ENCODE peak calls at places on chromosomes 4 and X, in nine cellular contexts. D is HCT116, A is suprapubic skin, W is upper lobe of left lung, H is stomach, Z is sigmoid colon, C is spleen, V is GM23338, B is endothelial cell of umbilical vein. J is an unnamed sample.

GRCh38 chr4:4778491-4779003 is 80.9 kb upstream of the MSX1 start:
- DNase-seq in D (no peak), A (no peak), W (no peak), H (no peak), Z (no peak), C (no peak), V (no peak), B (no peak), J (no peak)

GRCh38 chr4:46274717-46275116 is 115.2 kb downstream of the GABRA2 start:
- DNase-seq in D (no peak), A (no peak), W (no peak), H (no peak), Z (no peak), C (no peak), V (peak), B (no peak), J (no peak)

GRCh38 chr4:122099896-122100295 is 52.2 kb upstream of the BLTP1 start:
- DNase-seq in D (no peak), A (no peak), W (no peak), H (no peak), Z (no peak), C (no peak), V (no peak), B (peak), J (no peak)

GRCh38 chr4:79049840-79050520 is 110.7 kb upstream of the PAQR3 start:
- DNase-seq in D (no peak), A (no peak), W (no peak), H (no peak), Z (peak), C (no peak), V (peak), B (no peak), J (no peak)

GRCh38 chr4:153326513-153326912 is 18.0 kb upstream of the MND1 start:
- DNase-seq in D (peak), A (no peak), W (no peak), H (peak), Z (no peak), C (no peak), V (no peak), B (peak), J (no peak)

GRCh38 chr4:184400375-184400870 is 73.9 kb downstream of the IRF2 start:
- DNase-seq in D (no peak), A (no peak), W (no peak), H (no peak), Z (no peak), C (no peak), V (no peak), B (peak), J (no peak)

GRCh38 chrX:13689519-13690211 is 737 bp downstream of the RAB9A start:
- DNase-seq in D (no peak), A (no peak), W (no peak), H (no peak), Z (no peak), C (no peak), V (peak), B (peak), J (no peak)

GRCh38 chr4:52873191-52873590 is 11.1 kb downstream of the RASL11B start:
- DNase-seq in D (peak), A (no peak), W (no peak), H (peak), Z (no peak), C (no peak), V (no peak), B (peak), J (no peak)

GRCh38 chr4:141652161-141652778 is 15.9 kb downstream of the IL15 start:
- DNase-seq in D (no peak), A (no peak), W (no peak), H (no peak), Z (no peak), C (no peak), V (no peak), B (peak), J (no peak)

GRCh38 chr4:82431026-82431745 is 796 bp downstream of the ENOPH1 start:
- DNase-seq in D (no peak), A (no peak), W (peak), H (peak), Z (no peak), C (peak), V (peak), B (no peak), J (no peak)

GRCh38 chr4:75781328-75781727 is 57.0 kb downstream of the USO1 start:
- DNase-seq in D (no peak), A (no peak), W (no peak), H (no peak), Z (no peak), C (no peak), V (no peak), B (no peak), J (no peak)

GRCh38 chr4:53119685-53120084 is 246.2 kb downstream of the SCFD2 start:
- DNase-seq in D (no peak), A (no peak), W (no peak), H (no peak), Z (no peak), C (no peak), V (peak), B (no peak), J (no peak)

GRCh38 chr4:140071806-140072205 is 82.2 kb downstream of the MAML3 start:
- DNase-seq in D (no peak), A (no peak), W (no peak), H (no peak), Z (no peak), C (no peak), V (no peak), B (no peak), J (no peak)

GRCh38 chr4:2301221-2301642 is 39.3 kb upstream of the MXD4 start:
- DNase-seq in D (no peak), A (no peak), W (no peak), H (peak), Z (no peak), C (peak), V (no peak), B (no peak), J (no peak)

GRCh38 chrX:134735015-134735414 is 76.7 kb upstream of the PLAC1 start:
- DNase-seq in D (no peak), A (no peak), W (no peak), H (no peak), Z (no peak), C (no peak), V (no peak), B (no peak), J (no peak)

GRCh38 chrX:67787196-67787595 is 243.4 kb downstream of the AR start:
- DNase-seq in D (no peak), A (no peak), W (no peak), H (no peak), Z (no peak), C (no peak), V (no peak), B (no peak), J (no peak)

GRCh38 chr4:85953651-85954018 is 406.2 kb downstream of the MAPK10 start:
- DNase-seq in D (peak), A (no peak), W (no peak), H (no peak), Z (no peak), C (no peak), V (no peak), B (peak), J (no peak)

GRCh38 chr4:84492290-84492689 is 6.8 kb downstream of the NKX6-1 start:
- DNase-seq in D (no peak), A (no peak), W (no peak), H (no peak), Z (no peak), C (no peak), V (peak), B (no peak), J (no peak)
- H3K4me3 ChIP-seq in D (no peak), A (no peak), W (no peak), H (no peak), Z (no peak), C (no peak), V (peak), B (no peak), J (no peak)

GRCh38 chr4:155914782-155915181 is 11.3 kb downstream of the TDO2 start:
- DNase-seq in D (no peak), A (no peak), W (no peak), H (no peak), Z (no peak), C (no peak), V (no peak), B (no peak), J (no peak)
- TF ChIP-seq POLR2AphosphoS5 in D (no peak), A (no peak), W (no peak), H (no peak), Z (no peak), C (no peak), V (no peak), B (no peak), J (no peak)

DNA sequence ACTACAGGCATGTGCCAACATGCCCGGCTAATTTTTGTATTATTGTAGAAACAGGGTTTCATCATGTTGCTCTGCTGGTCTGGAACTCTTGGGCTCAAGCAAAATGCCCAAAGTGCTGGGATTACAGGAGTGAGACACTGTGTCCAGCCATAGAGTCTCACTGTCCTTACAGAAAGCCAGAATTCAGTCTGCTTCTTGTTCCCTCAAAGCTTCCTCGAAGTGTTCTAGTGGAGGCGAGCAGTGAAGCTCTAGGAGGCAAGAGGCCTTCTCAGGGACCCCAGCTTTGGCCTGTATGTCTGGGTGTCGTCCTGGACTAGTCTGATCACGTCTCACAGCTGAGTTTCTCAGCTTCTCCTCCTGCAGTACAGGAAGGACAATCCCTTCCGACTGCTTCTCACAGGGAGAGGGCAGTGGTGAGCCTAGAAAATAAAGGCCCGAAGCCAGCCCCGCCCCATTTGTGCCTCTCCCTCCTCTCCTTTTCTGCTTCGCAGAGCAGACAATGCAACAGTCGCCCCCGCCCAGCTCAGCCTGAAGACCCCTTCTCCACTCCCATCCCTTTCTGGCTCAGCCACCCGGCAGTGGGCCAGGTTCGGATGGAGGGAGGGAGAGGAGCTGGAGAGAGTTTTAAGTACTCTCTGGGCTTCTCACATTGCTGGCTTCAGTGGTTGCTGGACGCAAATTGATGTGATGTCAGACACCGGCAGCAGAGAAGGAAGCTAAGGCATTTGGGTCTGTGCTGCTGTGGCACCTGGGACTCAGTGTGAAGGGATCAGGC is 11.1 kb upstream of the FAM3A start:
- DNase-seq in D (peak), A (peak), W (peak), H (peak), Z (peak), C (peak), V (peak), B (peak), J (no peak)
- H3K4me3 ChIP-seq in D (peak), A (peak), W (no peak), H (peak), Z (no peak), C (no peak), V (peak), B (no peak), J (peak)

DNA sequence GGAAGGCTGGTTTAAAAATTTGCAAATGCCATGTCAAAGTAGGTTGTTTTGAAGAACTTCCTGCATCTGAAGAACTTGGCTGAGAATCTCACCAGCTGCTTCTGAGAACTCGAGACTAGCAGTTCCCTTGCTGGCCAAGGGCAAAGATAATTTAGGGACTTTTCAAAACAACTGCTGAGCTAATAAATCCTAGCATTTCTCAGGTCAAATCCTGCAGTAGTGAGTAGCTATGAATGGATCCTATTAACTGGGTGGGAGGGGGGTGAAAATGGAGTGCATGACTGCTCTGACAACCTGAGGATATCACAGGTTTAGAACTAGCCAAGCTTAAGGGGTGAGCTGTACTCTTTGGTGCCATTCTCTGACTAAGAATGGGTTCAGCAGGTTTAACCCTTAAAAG is 128.4 kb upstream of the GALNT7 start:
- DNase-seq in D (no peak), A (no peak), W (peak), H (no peak), Z (no peak), C (no peak), V (no peak), B (peak), J (no peak)
- TF ChIP-seq POLR2AphosphoS5 in D (no peak), A (no peak), W (no peak), H (no peak), Z (no peak), C (no peak), V (no peak), B (no peak), J (no peak)